ENCODE peak calls at places on chromosomes 6 and 20, in four cellular contexts. A, O, X and S are unnamed samples.

GRCh38 chr20:53870426-53871199 is 199.8 kb downstream of the BCAS1 start:
- DNase-seq in A (no peak), O (no peak), X (no peak), S (no peak)

GRCh38 chr6:41171908-41172307 is 9.0 kb upstream of the TREM2 start:
- DNase-seq in A (no peak), O (no peak), X (no peak), S (no peak)

GRCh38 chr20:7193681-7194080 is 426.2 kb downstream of the BMP2 start:
- DNase-seq in A (no peak), O (no peak), X (no peak), S (no peak)

GRCh38 chr20:2103454-2104153 is 2.0 kb downstream of the STK35 start:
- DNase-seq in A (no peak), O (no peak), X (no peak), S (no peak)

GRCh38 chr6:168670386-168670985 is 229.5 kb downstream of the SMOC2 start:
- DNase-seq in A (no peak), O (no peak), X (no peak), S (no peak)

GRCh38 chr6:102942206-102942605 is 1548.7 kb downstream of the GRIK2 start:
- DNase-seq in A (no peak), O (no peak), X (no peak), S (no peak)

GRCh38 chr6:35415065-35415880 is 36.9 kb upstream of the FANCE start:
- DNase-seq in A (peak; percentile 65), O (peak; percentile 69), X (peak; percentile 86), S (peak; percentile 88)

GRCh38 chr6:142900467-142900961 is 44.5 kb downstream of the HIVEP2 start:
- DNase-seq in A (no peak), O (no peak), X (no peak), S (no peak)

GRCh38 chr20:47258745-47259695 is 97.5 kb downstream of the ZMYND8 start:
- DNase-seq in A (no peak), O (no peak), X (no peak), S (no peak)

GRCh38 chr6:43334466-43335095 is 26.0 kb upstream of the CRIP3 start:
- DNase-seq in A (no peak), O (no peak), X (no peak), S (no peak)

GRCh38 chr20:5918856-5919633 is 31.3 kb downstream of the TRMT6 start:
- DNase-seq in A (no peak), O (no peak), X (no peak), S (no peak)

GRCh38 chr6:160036331-160036695 is 67.4 kb downstream of the IGF2R start:
- DNase-seq in A (no peak), O (no peak), X (no peak), S (no peak)

GRCh38 chr6:33771342-33772113 is 17.4 kb downstream of the LEMD2 start:
- DNase-seq in A (no peak), O (peak; percentile 68), X (peak; percentile 77), S (peak; percentile 74)

GRCh38 chr6:11653028-11653583 is 115.6 kb downstream of the TMEM170B start:
- DNase-seq in A (no peak), O (no peak), X (no peak), S (no peak)

GRCh38 chr20:3459881-3460307 is 10.9 kb upstream of the ATRN start:
- DNase-seq in A (no peak), O (no peak), X (peak; percentile 79), S (no peak)

GRCh38 chr6:90086517-90086916 is 192.2 kb downstream of the GJA10 start:
- DNase-seq in A (no peak), O (no peak), X (no peak), S (no peak)

GRCh38 chr6:11430036-11430435 is 107.5 kb upstream of the TMEM170B start:
- DNase-seq in A (no peak), O (no peak), X (no peak), S (no peak)

GRCh38 chr20:13183005-13183404 is 38.1 kb upstream of the ISM1 start:
- DNase-seq in A (no peak), O (no peak), X (no peak), S (no peak)

GRCh38 chr6:52820198-52820597 is 16.6 kb upstream of the GSTA1 start:
- DNase-seq in A (no peak), O (no peak), X (no peak), S (no peak)

GRCh38 chr6:64217721-64218603 is 582.4 kb downstream of the PHF3 start:
- DNase-seq in A (no peak), O (no peak), X (no peak), S (no peak)

GRCh38 chr6:27138837-27139752 is 108.4 kb upstream of the PRSS16 start:
- DNase-seq in A (no peak), O (no peak), X (peak; percentile 55), S (no peak)

GRCh38 chr20:49603209-49603627 is 35.3 kb upstream of the PTGIS start:
- DNase-seq in A (no peak), O (no peak), X (no peak), S (no peak)

GRCh38 chr6:14832427-14832826 is 413.4 kb upstream of the JARID2 start:
- DNase-seq in A (no peak), O (no peak), X (no peak), S (no peak)

GRCh38 chr20:38926142-38926933 is at the start of gene FAM83D:
- DNase-seq in A (peak; percentile 70), O (peak; percentile 91), X (peak; percentile 94), S (peak; percentile 89)
- TF ChIP-seq POLR2A in A (peak; percentile 72), O (no peak), X (no peak), S (peak; percentile 87)

GRCh38 chr20:63216041-63216848 is at the start of gene YTHDF1:
- DNase-seq in A (peak; percentile 93), O (peak; percentile 96), X (peak; percentile 98), S (peak; percentile 96)

GRCh38 chr20:63216849-63217471 is 1.0 kb upstream of the YTHDF1 start:
- DNase-seq in A (no peak), O (no peak), X (no peak), S (no peak)

GRCh38 chr20:63214514-63214913 is 1.4 kb downstream of the YTHDF1 start:
- DNase-seq in A (no peak), O (no peak), X (no peak), S (no peak)

GRCh38 chr20:63217706-63218105 is 1.8 kb upstream of the YTHDF1 start:
- DNase-seq in A (no peak), O (no peak), X (no peak), S (no peak)

DNA sequence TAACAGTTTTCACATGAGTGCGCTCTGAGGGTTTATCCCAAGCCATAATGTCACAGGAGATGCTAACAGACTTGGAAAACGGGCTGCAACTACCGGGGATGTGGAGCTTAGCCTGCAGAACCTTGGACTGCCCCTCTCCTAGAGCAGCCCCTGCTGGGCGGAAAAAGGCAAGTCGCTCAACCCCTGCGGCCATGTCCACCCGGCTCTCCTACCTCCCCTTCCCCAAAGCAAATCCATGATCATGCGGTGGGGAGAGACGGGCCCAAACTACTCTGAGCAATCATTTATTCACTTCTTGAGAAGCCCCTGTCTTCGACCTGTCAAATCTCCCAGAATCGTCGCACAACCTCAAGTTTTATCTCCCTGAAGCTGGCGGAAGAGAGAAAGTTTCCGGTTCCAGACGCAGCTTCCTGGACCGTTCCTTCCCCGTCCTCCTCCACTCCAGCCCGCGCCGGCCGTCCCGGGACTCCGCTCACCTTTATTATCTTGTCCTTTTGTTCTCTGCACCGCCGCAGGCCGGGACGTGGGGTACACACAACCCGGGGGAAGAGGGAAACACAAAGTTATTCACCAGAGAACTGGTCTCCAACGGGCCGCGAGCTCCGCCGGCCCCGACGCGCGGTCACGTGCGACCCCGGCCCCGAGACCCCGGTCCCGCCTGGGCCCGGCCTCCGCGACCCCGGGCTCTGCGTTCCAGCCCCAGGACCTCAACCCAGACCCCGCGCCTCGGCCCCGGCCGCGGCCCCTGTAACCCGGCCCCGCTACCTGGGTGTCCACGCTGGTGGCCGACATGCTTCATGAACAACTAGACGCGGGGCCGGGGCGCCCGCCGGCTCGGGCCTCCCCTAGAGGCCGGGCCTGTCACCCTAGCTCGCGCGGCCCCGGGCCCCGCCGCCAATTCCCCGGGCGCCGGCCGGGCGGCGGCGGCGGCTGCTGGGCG is 560 bp downstream of the YTHDF1 start:
- DNase-seq in A (no peak), O (no peak), X (no peak), S (no peak)
- TF ChIP-seq POLR2A in A (no peak), O (no peak), X (no peak), S (no peak)

GRCh38 chr6:118913161-118913560 is 19.2 kb downstream of the ASF1A start:
- DNase-seq in A (no peak), O (no peak), X (no peak), S (no peak)
- TF ChIP-seq POLR2A in A (no peak), O (no peak), X (no peak), S (no peak)

DNA sequence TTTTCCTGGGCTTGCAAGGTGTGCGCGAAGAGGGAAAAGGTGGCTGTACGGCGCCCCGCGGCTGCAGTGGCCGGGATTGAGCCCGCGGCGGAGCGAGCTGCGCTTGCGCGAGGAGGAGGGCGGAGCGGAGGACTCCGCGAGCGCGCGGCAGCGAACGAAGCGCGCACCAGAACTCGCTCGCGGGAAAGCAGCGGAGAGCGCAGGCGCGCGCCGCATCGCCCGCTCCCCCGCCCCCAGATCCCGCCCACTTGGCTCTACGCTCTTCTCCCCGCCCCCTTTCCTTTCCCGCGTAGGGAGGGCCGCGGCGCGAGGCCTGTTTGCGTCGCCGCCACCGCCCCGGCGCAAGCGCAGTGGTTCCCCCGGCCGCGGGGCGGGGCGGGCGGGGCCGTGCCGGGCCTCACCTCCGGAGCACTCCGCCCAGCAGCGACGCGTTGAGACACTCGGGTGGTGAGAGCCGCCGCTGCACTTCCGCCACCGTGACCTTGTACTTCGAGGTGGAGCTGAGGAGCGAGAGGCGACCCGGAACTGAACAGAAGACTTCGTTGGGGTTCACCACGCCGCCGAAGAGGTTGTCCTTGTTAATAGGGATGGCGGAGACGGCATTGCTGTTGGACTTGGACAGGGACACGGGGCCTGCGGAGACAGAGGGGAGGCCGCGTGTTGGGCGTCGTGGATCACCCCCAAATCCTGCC is 10.6 kb downstream of the TFAP2A start:
- DNase-seq in A (peak; percentile 50), O (peak; percentile 96), X (peak; percentile 91), S (peak; percentile 91)
- TF ChIP-seq POLR2A in A (no peak), O (peak; percentile 35), X (no peak), S (peak; percentile 90)

DNA sequence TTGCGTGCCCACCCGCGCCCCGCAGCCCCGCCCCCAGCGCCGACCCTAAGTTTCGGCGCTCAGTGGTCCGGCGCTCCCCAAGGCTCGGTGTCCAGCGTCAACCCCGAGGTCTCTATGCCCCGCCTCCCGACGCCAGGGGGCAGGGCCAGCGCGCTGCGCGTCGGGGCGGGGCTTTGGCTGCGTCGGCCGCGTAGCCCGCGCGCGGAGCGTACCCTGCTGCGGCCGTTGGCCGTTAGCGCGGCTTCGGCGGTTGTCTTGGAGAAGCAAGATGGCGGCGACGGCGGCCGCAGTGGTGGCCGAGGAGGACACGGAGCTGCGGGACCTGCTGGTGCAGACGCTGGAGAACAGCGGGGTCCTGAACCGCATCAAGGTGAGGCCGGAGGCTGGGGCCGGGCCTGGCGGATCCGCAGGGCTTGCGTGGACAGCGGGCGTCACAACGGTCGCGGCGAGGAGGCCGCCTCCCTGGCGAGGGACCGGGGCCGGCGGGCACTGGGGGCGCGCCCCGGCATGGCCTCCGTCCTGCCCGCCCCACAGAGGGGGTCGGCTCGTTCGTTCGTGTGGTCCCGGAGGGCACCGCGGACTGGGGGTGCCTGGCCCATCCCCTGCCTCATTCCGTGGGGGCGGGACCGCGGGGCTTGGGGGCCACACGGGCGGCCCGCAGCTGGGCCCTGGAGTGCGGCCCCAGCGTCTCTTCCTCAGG is at the start of gene CEP43:
- DNase-seq in A (peak; percentile 83), O (peak; percentile 85), X (peak; percentile 94), S (peak; percentile 88)
- TF ChIP-seq POLR2A in A (no peak), O (no peak), X (no peak), S (peak; percentile 58)

GRCh38 chr6:166998256-166999144 is 697 bp upstream of the CEP43 start:
- DNase-seq in A (no peak), O (no peak), X (peak; percentile 27), S (peak; percentile 11)
- TF ChIP-seq POLR2A in A (no peak), O (no peak), X (no peak), S (no peak)

GRCh38 chr6:56693246-56693607 is 50.5 kb upstream of the DST start:
- DNase-seq in A (peak; percentile 81), O (peak; percentile 93), X (peak; percentile 74), S (peak; percentile 63)
- TF ChIP-seq POLR2A in A (no peak), O (peak; percentile 79), X (no peak), S (no peak)